ENCODE peak calls at places on chromosomes 2 and 18, in eight cellular contexts. A, D, Y, P, X, W, K and O are unnamed samples.

GRCh38 chr2:158781562-158781961 is 13.6 kb upstream of the DAPL1 start:
- DNase-seq in K (peak), Y (no peak), A (peak), D (peak), P (no peak), X (no peak), W (peak), O (peak)

GRCh38 chr2:142723236-142723635 is 154.2 kb upstream of the KYNU start:
- DNase-seq in A (no peak), Y (no peak), P (no peak), K (no peak), W (no peak), X (no peak), D (no peak), O (no peak)

GRCh38 chr2:45134014-45134413 is 124.8 kb upstream of the SIX2 start:
- DNase-seq in A (no peak), D (no peak), P (no peak), Y (no peak), K (no peak), X (no peak), W (no peak), O (no peak)

GRCh38 chr2:158575051-158575635 is 118.4 kb downstream of the PKP4 start:
- DNase-seq in D (no peak), A (no peak), K (no peak), X (no peak), P (no peak), Y (no peak), W (no peak), O (peak)

GRCh38 chr2:102489646-102490045 is 16.6 kb downstream of the SLC9A4 start:
- DNase-seq in W (no peak), D (no peak), P (no peak), X (no peak), A (no peak), K (no peak), Y (no peak), O (no peak)

GRCh38 chr2:228768818-228769217 is 502.3 kb downstream of the PID1 start:
- DNase-seq in K (peak), X (no peak), Y (peak), D (no peak), A (no peak), W (peak), P (no peak), O (peak)

GRCh38 chr2:133240505-133241230 is 327.6 kb downstream of the NCKAP5 start:
- DNase-seq in D (no peak), W (no peak), K (no peak), Y (no peak), A (no peak), X (no peak), P (no peak), O (no peak)

GRCh38 chr2:105595536-105595935 is 149.2 kb upstream of the NCK2 start:
- DNase-seq in K (peak), D (no peak), P (no peak), Y (no peak), A (no peak), W (no peak), X (no peak), O (no peak)

GRCh38 chr2:127105656-127106456 is 1.1 kb downstream of the BIN1 start:
- DNase-seq in D (no peak), Y (no peak), K (no peak), P (peak), W (peak), A (no peak), X (no peak), O (no peak)

GRCh38 chr18:22191986-22192385 is 22.6 kb downstream of the GATA6 start:
- DNase-seq in W (no peak), D (no peak), X (no peak), A (no peak), P (no peak), Y (no peak), K (no peak), O (no peak)

GRCh38 chr2:42110287-42110973 is 58.7 kb upstream of the EML4 start:
- DNase-seq in W (no peak), K (no peak), P (no peak), Y (no peak), A (no peak), X (no peak), D (no peak), O (no peak)

GRCh38 chr2:109182426-109182825 is 53.4 kb downstream of the SH3RF3 start:
- DNase-seq in A (no peak), K (no peak), P (no peak), X (no peak), W (no peak), D (no peak), Y (no peak), O (no peak)

GRCh38 chr18:27863780-27864430 is 313.0 kb downstream of the CDH2 start:
- DNase-seq in P (no peak), K (no peak), X (no peak), Y (no peak), A (no peak), W (no peak), D (no peak), O (no peak)

GRCh38 chr18:3747176-3747973 is 297.4 kb downstream of the TGIF1 start:
- DNase-seq in P (no peak), K (no peak), X (no peak), W (peak), A (no peak), D (no peak), Y (no peak), O (no peak)

GRCh38 chr2:180000434-180000833 is 6.7 kb downstream of the CWC22 start:
- DNase-seq in D (peak), W (no peak), A (no peak), K (no peak), Y (no peak), P (no peak), X (no peak), O (no peak)

GRCh38 chr18:31243740-31244512 is 74.0 kb upstream of the DSG1 start:
- DNase-seq in D (no peak), A (no peak), W (no peak), X (no peak), K (no peak), P (no peak), Y (no peak), O (no peak)

GRCh38 chr2:30514861-30515435 is 67.9 kb downstream of the LCLAT1 start:
- DNase-seq in X (no peak), D (no peak), K (no peak), Y (no peak), P (no peak), W (no peak), A (no peak), O (no peak)

GRCh38 chr2:39685135-39685534 is 19.4 kb downstream of the TMEM178A start:
- DNase-seq in Y (no peak), P (no peak), A (no peak), D (no peak), W (no peak), K (no peak), X (no peak), O (no peak)

DNA sequence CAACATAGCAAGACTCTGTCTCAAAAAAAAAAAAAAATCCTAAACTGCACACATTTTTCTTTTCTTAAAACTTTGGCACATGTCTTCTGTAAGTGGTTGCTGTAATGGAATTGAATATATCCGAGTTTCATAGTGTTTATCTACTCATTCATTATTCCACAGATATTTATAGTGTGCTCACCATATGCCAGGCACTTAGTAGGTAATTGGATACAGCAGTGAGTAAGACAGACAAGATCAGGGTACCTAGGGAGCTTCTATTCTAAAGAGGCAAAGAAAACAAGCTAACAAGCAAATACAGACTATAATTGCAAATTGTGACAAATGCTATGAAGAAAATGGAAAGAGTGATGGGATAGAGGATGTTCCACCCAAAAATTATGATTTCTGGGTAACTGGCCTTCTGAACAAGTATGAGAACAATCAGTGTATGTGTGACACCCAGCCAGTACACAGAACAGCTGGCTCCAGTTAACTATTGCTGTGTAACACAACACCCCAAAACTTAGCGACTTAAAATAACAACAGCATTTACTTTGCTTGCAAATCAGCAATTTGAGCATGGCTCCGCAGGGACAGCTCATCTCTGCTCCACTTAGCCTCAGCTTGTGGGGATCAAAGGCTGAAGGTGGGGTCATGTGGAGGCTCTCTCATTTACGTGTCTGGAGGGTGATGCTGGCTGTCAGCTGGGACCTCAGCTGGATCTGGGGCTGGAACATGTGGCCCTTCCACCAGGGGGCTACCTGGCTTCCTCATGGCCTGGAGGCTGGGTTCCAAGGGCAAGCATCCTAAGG is 224.9 kb downstream of the INSIG2 start:
- DNase-seq in W (no peak), K (no peak), Y (no peak), D (no peak), X (no peak), A (no peak), P (no peak), O (no peak)
- TF ChIP-seq CTCF in W (peak), K (no peak), Y (no peak), D (no peak), X (no peak), A (no peak), P (no peak), O (peak)

DNA sequence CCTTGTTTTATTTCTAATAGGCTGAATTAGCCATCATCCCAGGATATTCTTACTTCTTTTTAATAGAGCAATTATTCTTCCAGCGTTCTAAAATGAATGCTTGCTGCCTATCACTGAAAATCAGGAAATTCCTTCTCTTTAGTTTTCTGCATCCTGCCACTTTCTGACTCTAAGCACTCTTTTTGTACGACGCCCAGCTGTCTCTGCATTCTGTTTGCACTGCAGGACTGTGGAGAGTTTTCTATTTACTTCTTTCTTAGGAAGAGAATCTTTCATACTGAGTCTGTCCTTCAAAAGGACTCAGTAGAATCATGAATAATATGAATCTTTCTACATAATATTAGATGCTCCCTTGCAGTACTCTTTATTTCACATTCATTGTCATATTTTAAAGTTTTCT is 360.3 kb upstream of the DSEL start:
- DNase-seq in K (no peak), X (no peak), P (no peak), D (no peak), Y (no peak), W (no peak), A (no peak), O (no peak)
- H3K4me3 ChIP-seq in K (no peak), X (no peak), P (no peak), D (no peak), Y (no peak), W (no peak), A (no peak), O (no peak)

GRCh38 chr2:67322361-67323001 is 74.7 kb upstream of the ETAA1 start:
- DNase-seq in K (peak), W (peak), A (peak), P (no peak), X (no peak), D (peak), Y (no peak), O (peak)
- TF ChIP-seq CTCF in K (peak), W (peak), A (peak), P (no peak), X (peak), D (peak), Y (peak), O (peak)

DNA sequence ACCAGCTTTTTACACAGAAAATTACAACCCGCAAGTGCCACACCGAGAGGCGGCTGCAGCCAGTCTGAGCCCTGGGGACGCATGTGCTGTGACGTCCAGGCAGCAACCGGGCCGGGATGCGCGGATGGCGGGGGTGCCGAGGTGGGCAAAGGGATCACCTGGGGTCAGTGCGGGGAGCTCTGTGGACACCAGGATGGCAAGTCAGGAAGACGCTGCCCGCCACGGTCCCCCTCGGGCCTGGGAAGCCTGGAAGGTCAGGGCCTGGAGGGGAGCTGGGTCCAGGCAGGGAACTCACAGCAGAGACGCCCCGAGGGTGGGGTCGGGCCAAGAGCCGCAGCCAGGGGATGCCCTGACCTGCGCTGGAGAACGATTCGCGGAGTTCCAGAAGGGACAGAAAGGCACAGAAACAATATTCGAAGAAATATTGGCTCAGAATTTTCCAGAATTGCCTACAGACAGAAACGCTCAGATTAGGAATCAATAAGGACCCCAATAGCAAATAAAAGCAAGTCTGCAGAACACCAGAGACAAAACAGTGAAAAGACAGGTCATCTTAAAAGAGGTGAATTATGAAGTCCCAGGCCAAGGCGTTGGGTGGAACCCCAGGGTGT is 11.7 kb upstream of the KIF1A start:
- DNase-seq in W (no peak), P (peak), K (no peak), X (no peak), D (no peak), A (no peak), Y (no peak), O (no peak)
- H3K4me3 ChIP-seq in W (peak), P (no peak), K (no peak), X (peak), D (no peak), A (peak), Y (peak), O (peak)

GRCh38 chr2:58870704-58871103 is 629.6 kb upstream of the FANCL start:
- DNase-seq in Y (no peak), K (no peak), D (no peak), W (peak), A (peak), P (no peak), X (no peak), O (no peak)

GRCh38 chr2:58875462-58875861 is 634.3 kb upstream of the FANCL start:
- DNase-seq in K (no peak), A (no peak), P (no peak), D (no peak), W (no peak), X (no peak), Y (no peak), O (no peak)

GRCh38 chr2:58866946-58867345 is 625.8 kb upstream of the FANCL start:
- DNase-seq in P (no peak), D (no peak), K (no peak), A (no peak), X (no peak), Y (no peak), W (no peak), O (no peak)

GRCh38 chr2:58866527-58866926 is 625.4 kb upstream of the FANCL start:
- DNase-seq in D (no peak), W (no peak), P (no peak), A (no peak), K (no peak), Y (no peak), X (no peak), O (no peak)

GRCh38 chr2:58871469-58872142 is 630.5 kb upstream of the FANCL start:
- DNase-seq in Y (no peak), X (no peak), P (no peak), D (no peak), K (no peak), W (no peak), A (no peak), O (no peak)
- TF ChIP-seq CTCF in Y (no peak), X (no peak), P (no peak), D (no peak), K (peak), W (peak), A (no peak), O (peak)

GRCh38 chr2:155733091-155733870 is 599.2 kb downstream of the NR4A2 start:
- DNase-seq in Y (no peak), W (no peak), K (no peak), D (no peak), X (no peak), A (no peak), P (no peak), O (no peak)

GRCh38 chr2:155722290-155722689 is 610.2 kb downstream of the NR4A2 start:
- DNase-seq in X (no peak), D (no peak), A (no peak), Y (no peak), W (no peak), K (no peak), P (no peak), O (no peak)

DNA sequence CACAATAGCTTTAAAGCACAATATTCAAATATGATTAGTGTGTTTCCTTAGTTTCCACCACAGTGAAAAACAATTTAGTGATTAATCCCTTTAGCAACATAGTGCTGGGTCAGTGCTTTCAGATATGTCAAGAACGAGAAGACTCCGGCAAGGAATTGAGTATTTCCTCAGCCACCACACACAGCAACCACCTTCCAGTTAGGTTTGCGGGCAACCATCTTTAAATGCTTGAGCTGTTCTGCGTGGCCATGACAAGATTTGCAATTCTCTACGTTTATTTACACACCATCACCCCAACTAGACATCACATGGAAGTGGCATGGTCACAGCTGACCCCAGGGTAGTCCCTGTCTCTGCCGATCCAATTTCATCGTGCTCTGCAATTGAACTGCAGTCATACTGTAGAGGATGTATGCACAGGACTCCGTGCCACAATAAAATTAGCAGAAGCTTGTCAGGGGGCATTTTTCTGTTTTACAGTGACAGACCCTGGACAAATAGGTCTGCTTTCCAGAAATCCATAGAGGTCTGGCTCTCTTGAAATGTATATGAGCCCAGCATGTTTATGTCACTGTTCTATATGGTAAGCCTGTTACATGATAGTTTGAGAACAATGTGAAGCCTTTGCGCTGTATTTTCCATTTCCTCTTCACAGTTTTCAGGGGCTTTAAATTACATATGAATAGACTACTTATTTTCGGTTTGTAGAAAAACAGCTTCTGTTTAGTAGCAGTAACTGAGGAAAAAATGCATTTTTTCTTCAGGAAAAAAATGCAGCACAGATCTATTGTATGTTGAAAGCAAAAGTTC is 605.2 kb downstream of the NR4A2 start:
- DNase-seq in W (no peak), A (no peak), D (no peak), X (no peak), P (no peak), K (no peak), Y (no peak), O (peak)
- H3K4me3 ChIP-seq in W (peak), A (no peak), D (no peak), X (peak), P (no peak), K (no peak), Y (no peak), O (peak)

GRCh38 chr2:193690572-193690971 is 1495.8 kb upstream of the TMEFF2 start:
- DNase-seq in A (no peak), Y (no peak), D (no peak), P (no peak), X (no peak), K (no peak), W (no peak), O (no peak)

GRCh38 chr2:193695367-193695766 is 1500.6 kb upstream of the TMEFF2 start:
- DNase-seq in D (no peak), X (no peak), W (peak), Y (no peak), K (no peak), P (no peak), A (peak), O (peak)
- TF ChIP-seq CTCF in D (no peak), X (no peak), W (peak), Y (no peak), K (peak), P (no peak), A (peak), O (peak)